ENCODE peak calls at places on chromosomes 2 and 18, in nine cellular contexts. A is fibroblast of the aortic adventitia, T is brain microvascular endothelial cell, Y is pancreas, F is ascending aorta, V is OCI-LY7, E is heart right ventricle, M is sigmoid colon, K is uterus. D is an unnamed sample.

GRCh38 chr2:36413218-36413617 is 57.6 kb downstream of the CRIM1 start:
- DNase-seq in V (no peak), T (peak; percentile 39), M (no peak), F (no peak), Y (no peak), E (no peak), K (no peak), A (peak; percentile 37), D (no peak)

GRCh38 chr2:25558262-25558661 is 115.1 kb downstream of the DTNB start:
- DNase-seq in V (peak; percentile 76), T (peak; percentile 63), Y (no peak), F (no peak), K (no peak), M (no peak), A (peak; percentile 73), E (no peak), D (peak; percentile 81)

GRCh38 chr2:26616032-26616863 is 24.9 kb downstream of the CIB4 start:
- DNase-seq in V (no peak), A (no peak), K (no peak), T (no peak), M (peak; percentile 58), E (no peak), F (no peak), Y (no peak), D (no peak)

GRCh38 chr2:55109219-55109891 is 59.1 kb upstream of the RTN4 start:
- DNase-seq in E (no peak), V (no peak), T (peak; percentile 62), M (no peak), F (no peak), Y (peak; percentile 47), K (no peak), A (peak; percentile 66), D (peak; percentile 92)

GRCh38 chr18:46712406-46712805 is 44.4 kb downstream of the ST8SIA5 start:
- DNase-seq in E (no peak), F (no peak), Y (no peak), V (no peak), A (peak; percentile 84), K (no peak), M (no peak), T (no peak), D (peak; percentile 94)

GRCh38 chr2:225011585-225011984 is 30.7 kb downstream of the DOCK10 start:
- DNase-seq in E (no peak), A (no peak), T (no peak), M (no peak), Y (no peak), V (no peak), F (no peak), K (no peak), D (no peak)

GRCh38 chr2:43846140-43846793 is 7.5 kb downstream of the ABCG8 start:
- DNase-seq in M (no peak), A (no peak), K (no peak), F (no peak), E (no peak), Y (no peak), T (no peak), V (no peak), D (no peak)

GRCh38 chr2:136238552-136239346 is 120.8 kb upstream of the CXCR4 start:
- DNase-seq in A (peak; percentile 75), V (peak; percentile 97), M (no peak), Y (no peak), K (no peak), T (peak; percentile 56), E (no peak), F (no peak), D (peak; percentile 66)

GRCh38 chr2:70607121-70607551 is 53.5 kb upstream of the TGFA start:
- DNase-seq in V (no peak), F (no peak), K (no peak), Y (no peak), A (no peak), M (no peak), T (no peak), E (no peak), D (peak; percentile 26)

DNA sequence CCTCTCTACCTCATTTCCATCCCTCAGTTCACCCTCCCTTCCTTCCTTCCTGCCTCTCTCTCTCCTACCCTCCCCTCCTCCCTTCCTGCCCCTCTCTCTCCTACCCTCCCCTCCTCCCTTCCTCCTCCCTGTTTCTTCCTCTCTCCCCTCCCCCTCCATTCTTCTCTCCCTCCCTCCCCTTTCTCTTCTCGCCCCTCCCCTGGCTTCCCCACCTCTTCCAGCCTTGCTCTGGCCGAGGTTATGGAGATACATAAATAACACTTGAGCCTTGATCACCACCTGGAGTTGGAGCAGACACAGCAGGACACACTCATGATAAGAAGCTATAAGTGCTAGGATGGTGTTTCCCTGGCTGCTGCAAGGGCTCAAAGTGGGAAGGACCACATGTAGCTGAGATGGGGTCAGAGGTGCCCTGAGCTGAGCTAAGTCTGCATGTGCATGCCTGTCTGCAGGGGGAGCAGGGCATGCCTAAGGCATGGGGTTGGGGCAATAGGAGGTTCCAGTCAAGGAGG is 326.1 kb upstream of the HS6ST1 start:
- DNase-seq in F (peak; percentile 40), Y (no peak), M (peak; percentile 10), V (no peak), T (no peak), K (no peak), A (no peak), E (no peak), D (no peak)
- TF ChIP-seq CTCF in F (no peak), Y (no peak), M (no peak), V (no peak), T (peak; percentile 32), K (no peak), A (no peak), E (no peak), D (peak; percentile 3)

GRCh38 chr2:77521482-77521881 is 694 bp downstream of the LRRTM4 start:
- DNase-seq in A (no peak), T (no peak), K (no peak), Y (no peak), M (no peak), F (no peak), E (no peak), V (no peak), D (no peak)

GRCh38 chr2:77520981-77521380 is 1.2 kb downstream of the LRRTM4 start:
- DNase-seq in T (no peak), V (no peak), F (no peak), M (no peak), E (no peak), K (no peak), A (no peak), Y (no peak), D (no peak)

GRCh38 chr2:77522883-77523282 is 707 bp upstream of the LRRTM4 start:
- DNase-seq in F (no peak), Y (no peak), K (no peak), M (no peak), A (no peak), E (no peak), V (no peak), T (no peak), D (no peak)

GRCh38 chr2:77519888-77520506 is 2.2 kb downstream of the LRRTM4 start:
- DNase-seq in M (no peak), F (no peak), K (no peak), V (no peak), Y (no peak), A (no peak), T (no peak), E (no peak), D (no peak)

GRCh38 chr2:77521931-77522470 is at the start of gene LRRTM4:
- DNase-seq in F (no peak), T (no peak), M (no peak), V (no peak), E (no peak), Y (no peak), A (no peak), K (no peak), D (no peak)
- H3K4me3 ChIP-seq in F (no peak within 1 kb of the TSS), T (no peak within 1 kb of the TSS), M (peak within 1 kb of the TSS; percentile 13), V (no peak within 1 kb of the TSS), E (peak within 1 kb of the TSS; percentile 24), Y (no peak within 1 kb of the TSS), A (no peak within 1 kb of the TSS), K (no peak within 1 kb of the TSS), D (no peak within 1 kb of the TSS)

GRCh38 chr2:196113061-196113974 is 44.7 kb upstream of the DNAH7 start:
- DNase-seq in Y (no peak), E (no peak), A (peak; percentile 82), M (no peak), T (peak; percentile 75), K (no peak), F (no peak), V (no peak), D (peak; percentile 79)

GRCh38 chr2:196112408-196113039 is 43.9 kb upstream of the DNAH7 start:
- DNase-seq in F (no peak), Y (no peak), A (peak; percentile 94), T (peak; percentile 83), E (no peak), V (no peak), M (no peak), K (no peak), D (peak; percentile 94)

GRCh38 chr2:196105956-196106355 is 37.3 kb upstream of the DNAH7 start:
- DNase-seq in E (no peak), K (no peak), Y (no peak), V (no peak), F (no peak), A (no peak), M (no peak), T (no peak), D (no peak)

GRCh38 chr2:196103626-196104025 is 35.0 kb upstream of the DNAH7 start:
- DNase-seq in V (no peak), E (no peak), Y (no peak), A (no peak), F (no peak), M (no peak), K (no peak), T (no peak), D (no peak)

GRCh38 chr2:196108604-196109003 is 40.0 kb upstream of the DNAH7 start:
- DNase-seq in E (no peak), F (no peak), K (no peak), Y (no peak), A (no peak), T (no peak), M (no peak), V (no peak), D (no peak)
- TF ChIP-seq CTCF in E (no peak), F (no peak), K (no peak), Y (no peak), A (no peak), T (no peak), M (no peak), V (no peak), D (no peak)

GRCh38 chr2:132415256-132416079 is 1.1 kb upstream of the GPR39 start:
- DNase-seq in T (no peak), F (no peak), M (no peak), E (no peak), Y (no peak), A (peak; percentile 44), V (no peak), K (peak; percentile 24), D (peak; percentile 40)

GRCh38 chr2:132416996-132417395 is 391 bp downstream of the GPR39 start:
- DNase-seq in V (no peak), E (no peak), K (no peak), A (no peak), F (no peak), Y (no peak), M (no peak), T (no peak), D (no peak)

GRCh38 chr2:132412021-132412420 is 4.6 kb upstream of the GPR39 start:
- DNase-seq in A (no peak), M (no peak), E (no peak), Y (no peak), T (no peak), F (no peak), V (no peak), K (no peak), D (no peak)

GRCh38 chr2:132417430-132418035 is 928 bp downstream of the GPR39 start:
- DNase-seq in F (peak; percentile 66), E (no peak), V (no peak), Y (no peak), A (no peak), M (no peak), K (no peak), T (no peak), D (no peak)

GRCh38 chr2:132416080-132416911 is at the start of gene GPR39:
- DNase-seq in A (peak; percentile 94), V (no peak), E (peak; percentile 37), T (peak; percentile 97), Y (peak; percentile 97), K (peak; percentile 28), F (peak; percentile 77), M (peak; percentile 78), D (peak; percentile 94)
- H3K4me3 ChIP-seq in A (peak within 1 kb of the TSS; percentile 67), V (no peak within 1 kb of the TSS), E (peak within 1 kb of the TSS; percentile 52), T (peak within 1 kb of the TSS; percentile 55), Y (peak within 1 kb of the TSS; percentile 50), K (peak within 1 kb of the TSS; percentile 45), F (peak within 1 kb of the TSS; percentile 70), M (peak within 1 kb of the TSS; percentile 59), D (peak within 1 kb of the TSS; percentile 51)

D was measured in fibroblast of mammary gland.